ENCODE peak calls at places on chromosomes 5 and 9, in eight cellular contexts. M is stimulated activated CD8-positive, alpha-beta memory T cell treated with anti-CD3 and anti-CD28 coated beads, Interleukin-12 subunit alpha, Interleukin-12 subunit beta, amount 100 ng/mL, for 1 hour; V is stomach; T is T-cell; A is CD4-positive, alpha-beta T cell; Z is AG10803; B is effector CD4-positive, alpha-beta T cell; G is amniotic stem cell. J is an unnamed sample.

GRCh38 chr9:23596913-23597634 is 229.0 kb downstream of the ELAVL2 start:
- DNase-seq in M (no peak), V (no peak), T (no peak), A (no peak), Z (no peak), B (no peak), G (no peak), J (no peak)

GRCh38 chr5:9015250-9015936 is 530.5 kb downstream of the SEMA5A start:
- DNase-seq in M (no peak), V (no peak), T (no peak), A (no peak), Z (peak), B (no peak), G (peak), J (no peak)

GRCh38 chr9:93052791-93053540 is 5.5 kb upstream of the SUSD3 start:
- DNase-seq in M (no peak), V (no peak), T (no peak), A (no peak), Z (no peak), B (no peak), G (no peak), J (no peak)

GRCh38 chr9:136686794-136687711 is at the start of gene AGPAT2:
- DNase-seq in M (peak), V (peak), T (peak), A (peak), Z (peak), B (peak), G (no peak), J (peak)

GRCh38 chr9:14245901-14246525 is 67.9 kb downstream of the NFIB start:
- DNase-seq in M (no peak), V (no peak), T (no peak), A (no peak), Z (peak), B (no peak), G (no peak), J (no peak)

GRCh38 chr5:53792338-53792737 is 231.9 kb downstream of the NDUFS4 start:
- DNase-seq in M (no peak), V (no peak), T (no peak), A (no peak), Z (no peak), B (no peak), G (no peak), J (no peak)

GRCh38 chr5:106380736-106381135 is 1290.0 kb downstream of the EFNA5 start:
- DNase-seq in M (no peak), V (no peak), T (no peak), A (no peak), Z (peak), B (no peak), G (peak), J (no peak)

GRCh38 chr5:4868140-4868735 is 271.9 kb upstream of the ADAMTS16 start:
- DNase-seq in M (peak), V (peak), T (peak), A (no peak), Z (peak), B (peak), G (no peak), J (no peak)

GRCh38 chr5:141674747-141675146 is 7.3 kb downstream of the ARAP3 start:
- DNase-seq in M (no peak), V (no peak), T (no peak), A (no peak), Z (no peak), B (no peak), G (no peak), J (no peak)

GRCh38 chr9:20624201-20625002 is 2.1 kb upstream of the MLLT3 start:
- DNase-seq in M (peak), V (peak), T (peak), A (no peak), Z (peak), B (peak), G (no peak), J (no peak)

GRCh38 chr9:20379804-20380225 is 242.5 kb downstream of the MLLT3 start:
- DNase-seq in M (no peak), V (no peak), T (no peak), A (no peak), Z (no peak), B (no peak), G (no peak), J (no peak)

GRCh38 chr9:31776471-31776870 is 608.0 kb upstream of the ACO1 start:
- DNase-seq in M (no peak), V (peak), T (no peak), A (no peak), Z (no peak), B (no peak), G (no peak), J (no peak)

GRCh38 chr5:170597109-170597741 is 93.4 kb downstream of the KCNIP1 start:
- DNase-seq in M (no peak), V (no peak), T (no peak), A (no peak), Z (peak), B (no peak), G (peak), J (no peak)

GRCh38 chr9:125393426-125393825 is 131.8 kb downstream of the GAPVD1 start:
- DNase-seq in M (no peak), V (no peak), T (no peak), A (no peak), Z (peak), B (no peak), G (no peak), J (no peak)

GRCh38 chr5:126871441-126871840 is 94.5 kb downstream of the LMNB1 start:
- DNase-seq in M (no peak), V (no peak), T (no peak), A (no peak), Z (peak), B (no peak), G (no peak), J (no peak)

GRCh38 chr9:757246-757881 is 84.1 kb upstream of the DMRT1 start:
- DNase-seq in M (no peak), V (no peak), T (no peak), A (no peak), Z (peak), B (no peak), G (peak), J (no peak)

J was measured in T-helper 17 cell.